ENCODE peak calls at places on chromosomes 1 and 21, in five cellular contexts. Z is NCI-H345; B is T1000; I is activated T-helper 1 cell treated with Interleukin-2 at 50 U/mL for 16 hours; X is activated CD8-positive, alpha-beta memory T cell treated with anti-CD3 and anti-CD28 coated beads, Interleukin-2, amount 50 U/mL, for 48 hours. T is an unnamed sample.

GRCh38 chr1:28602536-28603439 is 10.7 kb downstream of the RAB42 start:
- DNase-seq in Z (peak), B (peak), I (no peak), X (no peak), T (no peak)

GRCh38 chr1:32273389-32274208 is 18.3 kb upstream of the HDAC1 start:
- DNase-seq in Z (peak), B (no peak), I (peak), X (peak), T (no peak)

GRCh38 chr1:18668750-18669404 is 38.2 kb downstream of the PAX7 start:
- DNase-seq in Z (no peak), B (no peak), I (no peak), X (no peak), T (no peak)

GRCh38 chr1:17957588-17958267 is 149.9 kb upstream of the IGSF21 start:
- DNase-seq in Z (peak), B (no peak), I (no peak), X (no peak), T (no peak)

GRCh38 chr1:50735443-50735842 is 224.6 kb downstream of the FAF1 start:
- DNase-seq in Z (peak), B (no peak), I (no peak), X (no peak), T (no peak)

GRCh38 chr1:186806477-186806876 is 22.3 kb upstream of the PLA2G4A start:
- DNase-seq in Z (no peak), B (no peak), I (no peak), X (no peak), T (no peak)

GRCh38 chr1:233326995-233327937 is at the start of gene MAP3K21:
- DNase-seq in Z (peak), B (peak), I (peak), X (peak), T (peak)

GRCh38 chr1:30407030-30407861 is 316.1 kb downstream of the MATN1 start:
- DNase-seq in Z (no peak), B (no peak), I (no peak), X (peak), T (no peak)

GRCh38 chr1:202662081-202662480 is 48.2 kb downstream of the SYT2 start:
- DNase-seq in Z (peak), B (no peak), I (no peak), X (no peak), T (no peak)

GRCh38 chr1:163401211-163401610 is 79.5 kb downstream of the NUF2 start:
- DNase-seq in Z (no peak), B (no peak), I (no peak), X (no peak), T (no peak)

GRCh38 chr1:9150582-9151290 is 21.8 kb upstream of the GPR157 start:
- DNase-seq in Z (no peak), B (no peak), I (no peak), X (no peak), T (no peak)

GRCh38 chr1:225653463-225654276 is 747 bp upstream of the ENAH start:
- DNase-seq in Z (peak), B (peak), I (no peak), X (peak), T (no peak)

GRCh38 chr21:33419538-33420123 is 16.4 kb downstream of the IFNGR2 start:
- DNase-seq in Z (no peak), B (no peak), I (no peak), X (no peak), T (no peak)

GRCh38 chr1:15940110-15941043 is 35.5 kb downstream of the ZBTB17 start:
- DNase-seq in Z (no peak), B (no peak), I (no peak), X (peak), T (no peak)

GRCh38 chr1:85166343-85166742 is 34.5 kb downstream of the SYDE2 start:
- DNase-seq in Z (no peak), B (no peak), I (no peak), X (no peak), T (no peak)

GRCh38 chr1:34147301-34147700 is 17.7 kb downstream of the CSMD2 start:
- DNase-seq in Z (peak), B (no peak), I (no peak), X (no peak), T (no peak)

GRCh38 chr1:101632548-101633256 is 364.0 kb downstream of the OLFM3 start:
- DNase-seq in Z (peak), B (no peak), I (no peak), X (no peak), T (no peak)

GRCh38 chr1:65812065-65812464 is 19.4 kb downstream of the PDE4B start:
- DNase-seq in Z (peak), B (peak), I (no peak), X (peak), T (peak)

GRCh38 chr1:4733446-4734175 is 79.2 kb downstream of the AJAP1 start:
- DNase-seq in Z (no peak), B (no peak), I (no peak), X (no peak), T (no peak)

GRCh38 chr1:84997667-84998600 is 1.0 kb upstream of the MCOLN2 start:
- DNase-seq in Z (no peak), B (no peak), I (no peak), X (peak), T (no peak)

GRCh38 chr1:45669859-45670655 is 16.3 kb downstream of the GPBP1L1 start:
- DNase-seq in Z (no peak), B (no peak), I (no peak), X (no peak), T (no peak)

GRCh38 chr1:31413405-31414005 is 492 bp downstream of the SERINC2 start:
- DNase-seq in Z (peak), B (peak), I (no peak), X (peak), T (no peak)

T was measured in HS-27A.